ENCODE peak calls at places on chromosomes 3 and 15, in nine cellular contexts. D is Peyer's patch, X is GM12891, P is adrenal gland, A is K562, W is H1, Z is stomach, N is IMR-90, C is transverse colon. R is an unnamed sample.
A peak's percentile ranks its signal among the peaks of the same experiment; 100 is the strongest.

GRCh38 chr3:112390783-112391641 is 58.1 kb downstream of the CD200 start:
- DNase-seq in P (no peak), W (no peak), D (no peak), Z (no peak), N (peak; percentile 98), A (no peak), X (no peak), C (no peak), R (no peak)

GRCh38 chr3:58349792-58350626 is 17.3 kb downstream of the PXK start:
- DNase-seq in P (no peak), N (no peak), C (no peak), A (no peak), D (peak; percentile 72), Z (peak; percentile 51), X (peak; percentile 25), W (no peak), R (no peak)

GRCh38 chr3:128554100-128554464 is 61.1 kb upstream of the GATA2 start:
- DNase-seq in X (no peak), C (no peak), P (no peak), N (peak; percentile 79), Z (no peak), D (no peak), W (no peak), A (peak; percentile 35), R (no peak)

GRCh38 chr3:34955684-34956083 is 683.6 kb upstream of the ARPP21 start:
- DNase-seq in P (no peak), Z (no peak), C (no peak), W (no peak), A (no peak), N (no peak), X (no peak), D (no peak), R (no peak)

GRCh38 chr15:93664180-93664951 is 567.0 kb upstream of the MCTP2 start:
- DNase-seq in A (no peak), W (no peak), D (no peak), Z (no peak), C (no peak), N (no peak), X (no peak), P (no peak), R (no peak)

GRCh38 chr15:77112819-77113569 is 42.1 kb upstream of the TSPAN3 start:
- DNase-seq in Z (no peak), X (no peak), N (no peak), A (no peak), C (peak; percentile 16), D (peak; percentile 61), P (no peak), W (peak; percentile 36), R (no peak)

GRCh38 chr3:32951410-32951811 is at the start of gene CCR4:
- DNase-seq in Z (no peak), P (no peak), W (peak; percentile 36), C (no peak), X (no peak), D (peak; percentile 65), N (no peak), A (peak; percentile 48), R (peak; percentile 76)

GRCh38 chr15:61335998-61336648 is 107.0 kb upstream of the RORA start:
- DNase-seq in N (no peak), Z (no peak), W (no peak), D (no peak), X (no peak), A (no peak), P (no peak), C (no peak), R (no peak)

GRCh38 chr3:58833501-58833900 is 166.9 kb upstream of the FAM3D start:
- DNase-seq in Z (no peak), C (no peak), N (no peak), X (no peak), A (no peak), P (no peak), D (no peak), W (no peak), R (no peak)

GRCh38 chr3:157398598-157398997 is 38.1 kb upstream of the PTX3 start:
- DNase-seq in A (no peak), W (no peak), P (no peak), Z (no peak), D (no peak), X (no peak), C (no peak), N (no peak), R (peak; percentile 2)

GRCh38 chr15:60095711-60096110 is 91.6 kb downstream of the FOXB1 start:
- DNase-seq in C (no peak), P (no peak), X (no peak), D (no peak), N (peak; percentile 29), W (no peak), A (no peak), Z (no peak), R (no peak)

GRCh38 chr3:107077391-107077790 is 299.8 kb upstream of the CCDC54 start:
- DNase-seq in D (no peak), P (no peak), X (no peak), N (no peak), A (no peak), C (no peak), Z (no peak), W (no peak), R (no peak)

DNA sequence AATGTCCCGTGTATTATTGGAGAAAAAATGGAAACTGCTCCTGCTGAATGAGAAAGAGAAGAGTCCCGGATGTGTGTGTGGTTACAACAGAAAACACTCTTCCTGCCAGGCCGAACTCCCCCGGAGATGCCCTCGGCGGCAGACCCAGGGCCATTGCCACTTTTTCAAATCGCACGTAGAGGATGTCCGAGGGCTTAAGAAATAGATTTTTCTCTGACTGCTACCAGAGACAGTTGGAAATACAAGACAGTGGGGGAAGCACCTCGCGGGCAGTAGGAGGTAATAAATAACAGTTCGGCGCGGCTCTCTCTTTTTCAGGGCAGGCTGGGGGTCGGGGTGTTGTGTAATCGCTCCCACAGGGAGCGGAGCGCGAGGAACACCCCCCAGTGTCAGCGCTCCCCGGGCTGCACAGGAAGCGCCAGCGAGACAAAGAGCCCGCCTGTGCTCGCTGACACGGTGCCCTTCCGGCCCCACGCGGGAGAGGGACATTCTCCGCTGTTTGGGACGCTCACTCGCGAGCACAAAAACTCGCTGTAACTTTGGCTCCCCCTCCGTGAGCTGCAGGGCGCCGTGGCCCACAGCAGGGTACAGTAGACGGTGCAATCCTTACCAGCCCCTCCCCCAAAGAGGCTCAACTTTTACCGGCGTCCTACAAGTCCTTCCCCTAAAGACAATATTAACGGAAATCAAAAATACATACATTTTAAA is 1.1 kb downstream of the VGLL4 start:
- DNase-seq in P (peak; percentile 82), Z (peak; percentile 58), C (peak; percentile 71), X (no peak), D (peak; percentile 84), A (peak; percentile 76), W (peak; percentile 59), N (peak; percentile 81), R (peak; percentile 80)
- TF ChIP-seq POLR2A in P (peak; percentile 77), Z (no peak), C (peak; percentile 62), X (peak; percentile 64), D (no peak), A (peak; percentile 68), W (peak; percentile 76), N (peak; percentile 73), R (peak; percentile 67)

DNA sequence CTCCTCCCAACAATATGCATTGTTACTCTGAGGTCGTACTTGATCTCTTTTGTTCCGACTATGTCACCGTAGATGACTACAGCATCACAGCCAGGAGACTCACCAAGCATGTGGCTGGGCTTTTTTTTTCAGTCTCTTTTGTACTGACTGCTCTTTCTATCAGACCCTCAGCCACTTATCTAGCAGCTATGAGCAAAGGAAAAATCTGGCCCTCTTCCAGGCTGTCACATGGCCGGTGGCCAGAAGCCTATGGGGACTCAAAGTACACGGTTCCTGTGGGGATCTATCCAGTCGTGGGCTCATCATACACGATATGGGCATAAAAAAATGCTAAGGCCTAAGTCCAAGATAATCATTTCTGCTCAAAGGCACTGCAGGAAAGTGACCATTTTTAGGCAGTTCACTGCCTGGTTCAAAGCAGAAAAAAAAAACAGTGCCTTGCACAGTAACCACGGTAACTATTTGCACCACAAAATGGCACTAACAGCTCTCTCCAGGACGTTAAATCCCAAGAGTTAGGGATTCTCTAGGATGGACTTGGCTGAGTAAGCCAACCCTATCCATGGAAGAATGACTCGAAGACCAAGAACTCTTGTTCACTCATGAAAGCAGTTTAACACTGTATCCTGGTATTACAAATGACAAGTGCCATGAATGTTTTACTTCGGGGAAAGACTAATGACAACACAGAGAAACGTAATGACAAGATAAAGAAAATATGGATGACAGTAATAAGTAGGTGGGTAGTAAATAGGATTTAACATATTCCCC is 50.3 kb downstream of the SHQ1 start:
- DNase-seq in C (peak; percentile 17), N (peak; percentile 41), D (peak; percentile 55), A (peak; percentile 46), W (no peak), P (peak; percentile 34), X (no peak), Z (peak; percentile 45), R (peak; percentile 79)
- TF ChIP-seq POLR2A in C (no peak), N (no peak), D (no peak), A (no peak), W (no peak), P (no peak), X (no peak), Z (no peak), R (no peak)

DNA sequence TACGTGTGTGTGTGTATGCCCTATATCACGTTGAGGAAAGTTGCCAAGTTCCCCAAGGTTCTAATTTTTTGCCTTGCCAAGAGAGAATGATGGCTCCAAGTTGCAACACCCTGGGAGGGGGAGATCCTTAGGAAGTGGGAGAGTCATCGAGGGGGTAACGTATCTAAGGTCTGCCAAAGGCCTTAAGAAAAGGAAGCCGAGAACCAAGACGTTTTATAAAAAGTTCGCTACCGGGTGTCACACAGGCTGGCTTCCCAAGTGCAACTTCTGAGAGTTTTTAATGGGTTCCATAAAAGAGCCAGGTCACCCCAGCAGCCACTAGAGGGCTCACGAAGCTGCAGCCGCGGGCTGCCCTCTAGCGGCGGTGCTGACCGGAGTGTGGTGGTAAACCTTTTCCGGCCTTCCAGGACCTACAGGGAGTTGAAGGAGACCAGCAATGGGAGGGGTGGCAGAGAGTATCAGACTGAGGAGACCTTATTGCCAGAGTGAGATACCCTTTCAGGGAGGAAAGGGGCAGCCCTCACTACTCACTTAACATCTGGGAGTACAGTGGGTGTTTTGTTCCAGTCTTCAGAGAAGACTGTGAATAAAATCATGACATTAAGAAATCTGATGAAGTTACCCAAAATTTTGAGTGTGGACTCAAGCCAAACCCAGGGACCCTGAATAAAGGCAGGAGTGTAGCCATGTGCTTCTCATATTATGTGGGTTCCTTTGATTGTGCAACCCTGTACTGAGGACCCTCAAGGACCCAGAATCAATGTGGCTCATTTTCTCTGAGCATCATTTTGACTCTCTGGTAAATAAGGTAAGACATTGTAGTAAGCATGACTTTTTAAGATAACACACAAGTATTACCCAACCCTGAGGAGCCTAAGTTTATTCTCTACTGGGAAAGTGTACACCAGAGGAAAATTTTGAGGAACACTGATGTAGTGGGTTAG is 2.5 kb upstream of the RFX7 start:
- DNase-seq in N (peak; percentile 83), A (peak; percentile 84), D (peak; percentile 96), Z (peak; percentile 93), W (peak; percentile 93), C (peak; percentile 93), X (no peak), P (peak; percentile 93), R (peak; percentile 93)
- TF ChIP-seq POLR2A in N (no peak), A (peak; percentile 82), D (peak; percentile 23), Z (no peak), W (peak; percentile 43), C (no peak), X (peak; percentile 88), P (no peak), R (peak; percentile 77)

DNA sequence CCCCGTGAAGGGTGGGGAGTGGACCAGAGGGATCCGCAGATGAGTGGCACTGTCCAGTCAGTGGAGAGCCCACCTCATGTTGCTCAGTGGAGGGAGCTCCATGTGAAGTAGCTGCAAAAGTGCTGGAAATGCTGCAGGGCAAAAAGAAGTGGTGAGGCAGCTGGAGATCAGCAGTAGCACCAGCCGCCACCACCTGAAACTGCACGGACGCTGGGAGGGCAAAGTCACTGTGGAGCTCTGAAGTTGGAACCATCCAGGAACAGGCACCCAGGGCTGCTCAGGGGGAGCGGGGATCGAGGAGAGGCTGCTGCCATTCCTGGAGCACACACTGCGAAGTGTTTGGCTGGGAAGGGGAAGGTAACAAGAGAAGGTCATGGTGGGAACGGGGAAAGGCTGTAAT is 6.4 kb upstream of the ALDH1L1 start:
- DNase-seq in P (no peak), Z (no peak), D (no peak), N (no peak), C (no peak), A (no peak), X (no peak), W (no peak), R (no peak)
- TF ChIP-seq POLR2A in P (no peak), Z (no peak), D (no peak), N (no peak), C (no peak), A (no peak), X (no peak), W (no peak), R (no peak)